ENCODE peak calls at places on chromosomes 13 and 19, in eight cellular contexts. One of them, this sample, is unnamed.

GRCh38 chr13:114152831-114153371 is 20.5 kb upstream of the RASA3 start:
- DNase-seq in esophagus muscularis mucosa: no peak
- DNase-seq in breast epithelium: no peak
- DNase-seq in HepG2: no peak
- DNase-seq in spleen: no peak
- DNase-seq in transverse colon: no peak
- DNase-seq in HL-60: peak; percentile 36
- DNase-seq in GM23338: no peak
- DNase-seq in this sample: no peak

GRCh38 chr13:102280366-102280765 is 121.5 kb downstream of the FGF14 start:
- DNase-seq in esophagus muscularis mucosa: no peak
- DNase-seq in breast epithelium: no peak
- DNase-seq in HepG2: no peak
- DNase-seq in spleen: no peak
- DNase-seq in transverse colon: no peak
- DNase-seq in HL-60: no peak
- DNase-seq in GM23338: no peak
- DNase-seq in this sample: no peak

GRCh38 chr19:41691268-41691970 is 3.3 kb upstream of the CEACAM7 start:
- DNase-seq in esophagus muscularis mucosa: peak; percentile 75
- DNase-seq in breast epithelium: no peak
- DNase-seq in HepG2: no peak
- DNase-seq in spleen: no peak
- DNase-seq in transverse colon: peak; percentile 62
- DNase-seq in HL-60: no peak
- DNase-seq in GM23338: peak; percentile 78
- DNase-seq in this sample: no peak

GRCh38 chr13:79503069-79503468 is 22.1 kb downstream of the NDFIP2 start:
- DNase-seq in esophagus muscularis mucosa: no peak
- DNase-seq in breast epithelium: no peak
- DNase-seq in HepG2: no peak
- DNase-seq in spleen: no peak
- DNase-seq in transverse colon: no peak
- DNase-seq in HL-60: no peak
- DNase-seq in GM23338: peak; percentile 6
- DNase-seq in this sample: no peak

GRCh38 chr13:101343128-101343787 is 73.0 kb downstream of the NALCN start:
- DNase-seq in esophagus muscularis mucosa: no peak
- DNase-seq in breast epithelium: no peak
- DNase-seq in HepG2: no peak
- DNase-seq in spleen: no peak
- DNase-seq in transverse colon: no peak
- DNase-seq in HL-60: no peak
- DNase-seq in GM23338: peak; percentile 6
- DNase-seq in this sample: no peak

GRCh38 chr13:96898212-96898611 is 96.1 kb downstream of the OXGR1 start:
- DNase-seq in esophagus muscularis mucosa: no peak
- DNase-seq in breast epithelium: no peak
- DNase-seq in HepG2: no peak
- DNase-seq in spleen: no peak
- DNase-seq in transverse colon: no peak
- DNase-seq in HL-60: no peak
- DNase-seq in GM23338: no peak
- DNase-seq in this sample: no peak

GRCh38 chr19:14073925-14074838 is 1.6 kb downstream of the MISP3 start:
- DNase-seq in esophagus muscularis mucosa: no peak
- DNase-seq in breast epithelium: no peak
- DNase-seq in HepG2: no peak
- DNase-seq in spleen: peak; percentile 84
- DNase-seq in transverse colon: peak; percentile 78
- DNase-seq in HL-60: no peak
- DNase-seq in GM23338: no peak
- DNase-seq in this sample: no peak

GRCh38 chr19:21608571-21608970 is 103.2 kb downstream of the ZNF429 start:
- DNase-seq in esophagus muscularis mucosa: no peak
- DNase-seq in breast epithelium: no peak
- DNase-seq in HepG2: peak; percentile 4
- DNase-seq in spleen: no peak
- DNase-seq in transverse colon: no peak
- DNase-seq in HL-60: no peak
- DNase-seq in GM23338: no peak
- DNase-seq in this sample: no peak

GRCh38 chr13:33401238-33401637 is 115.7 kb upstream of the STARD13 start:
- DNase-seq in esophagus muscularis mucosa: no peak
- DNase-seq in breast epithelium: peak; percentile 23
- DNase-seq in HepG2: no peak
- DNase-seq in spleen: no peak
- DNase-seq in transverse colon: peak; percentile 75
- DNase-seq in HL-60: no peak
- DNase-seq in GM23338: no peak
- DNase-seq in this sample: no peak

GRCh38 chr13:98959775-98960325 is 18.0 kb downstream of the DOCK9 start:
- DNase-seq in esophagus muscularis mucosa: no peak
- DNase-seq in breast epithelium: no peak
- DNase-seq in HepG2: no peak
- DNase-seq in spleen: no peak
- DNase-seq in transverse colon: no peak
- DNase-seq in HL-60: no peak
- DNase-seq in GM23338: no peak
- DNase-seq in this sample: no peak

GRCh38 chr19:17497149-17497798 is 14.2 kb upstream of the PGLS start:
- DNase-seq in esophagus muscularis mucosa: no peak
- DNase-seq in breast epithelium: no peak
- DNase-seq in HepG2: no peak
- DNase-seq in spleen: peak; percentile 75
- DNase-seq in transverse colon: no peak
- DNase-seq in HL-60: no peak
- DNase-seq in GM23338: peak; percentile 84
- DNase-seq in this sample: no peak

GRCh38 chr13:110524484-110525254 is 36.9 kb downstream of the RAB20 start:
- DNase-seq in esophagus muscularis mucosa: no peak
- DNase-seq in breast epithelium: peak; percentile 59
- DNase-seq in HepG2: no peak
- DNase-seq in spleen: no peak
- DNase-seq in transverse colon: peak; percentile 88
- DNase-seq in HL-60: peak; percentile 38
- DNase-seq in GM23338: no peak
- DNase-seq in this sample: no peak

GRCh38 chr13:110336108-110336507 is 29.0 kb downstream of the COL4A2 start:
- DNase-seq in esophagus muscularis mucosa: no peak
- DNase-seq in breast epithelium: no peak
- DNase-seq in HepG2: no peak
- DNase-seq in spleen: no peak
- DNase-seq in transverse colon: no peak
- DNase-seq in HL-60: no peak
- DNase-seq in GM23338: no peak
- DNase-seq in this sample: no peak

GRCh38 chr13:72403396-72404010 is 323.9 kb downstream of the MZT1 start:
- DNase-seq in esophagus muscularis mucosa: no peak
- DNase-seq in breast epithelium: no peak
- DNase-seq in HepG2: no peak
- DNase-seq in spleen: no peak
- DNase-seq in transverse colon: no peak
- DNase-seq in HL-60: no peak
- DNase-seq in GM23338: no peak
- DNase-seq in this sample: no peak

GRCh38 chr13:25422153-25422552 is 50.4 kb downstream of the ATP8A2 start:
- DNase-seq in esophagus muscularis mucosa: no peak
- DNase-seq in breast epithelium: no peak
- DNase-seq in HepG2: no peak
- DNase-seq in spleen: no peak
- DNase-seq in transverse colon: no peak
- DNase-seq in HL-60: no peak
- DNase-seq in GM23338: no peak
- DNase-seq in this sample: no peak

GRCh38 chr13:52751196-52751595 is 11.6 kb upstream of the CNMD start:
- DNase-seq in esophagus muscularis mucosa: no peak
- DNase-seq in breast epithelium: no peak
- DNase-seq in HepG2: no peak
- DNase-seq in spleen: no peak
- DNase-seq in transverse colon: no peak
- DNase-seq in HL-60: no peak
- DNase-seq in GM23338: no peak
- DNase-seq in this sample: no peak

GRCh38 chr19:38862321-38863059 is 12.7 kb upstream of the HNRNPL start:
- DNase-seq in esophagus muscularis mucosa: no peak
- DNase-seq in breast epithelium: peak; percentile 48
- DNase-seq in HepG2: no peak
- DNase-seq in spleen: no peak
- DNase-seq in transverse colon: peak; percentile 59
- DNase-seq in HL-60: no peak
- DNase-seq in GM23338: no peak
- DNase-seq in this sample: no peak

GRCh38 chr13:83332751-83333150 is 549.5 kb downstream of the SLITRK1 start:
- DNase-seq in esophagus muscularis mucosa: no peak
- DNase-seq in breast epithelium: no peak
- DNase-seq in HepG2: no peak
- DNase-seq in spleen: no peak
- DNase-seq in transverse colon: no peak
- DNase-seq in HL-60: no peak
- DNase-seq in GM23338: no peak
- DNase-seq in this sample: no peak

GRCh38 chr13:36261976-36262375 is 35.6 kb downstream of the CCDC169 start:
- DNase-seq in esophagus muscularis mucosa: no peak
- DNase-seq in breast epithelium: no peak
- DNase-seq in HepG2: no peak
- DNase-seq in spleen: no peak
- DNase-seq in transverse colon: no peak
- DNase-seq in HL-60: no peak
- DNase-seq in GM23338: no peak
- DNase-seq in this sample: no peak

GRCh38 chr19:5967994-5968430 is 9.9 kb downstream of the RANBP3 start:
- DNase-seq in esophagus muscularis mucosa: no peak
- DNase-seq in breast epithelium: peak; percentile 56
- DNase-seq in HepG2: peak; percentile 64
- DNase-seq in spleen: peak; percentile 73
- DNase-seq in transverse colon: peak; percentile 69
- DNase-seq in HL-60: no peak
- DNase-seq in GM23338: peak; percentile 91
- DNase-seq in this sample: no peak

GRCh38 chr19:10203686-10204085 is 8.9 kb upstream of the DNMT1 start:
- DNase-seq in esophagus muscularis mucosa: no peak
- DNase-seq in breast epithelium: no peak
- DNase-seq in HepG2: no peak
- DNase-seq in spleen: no peak
- DNase-seq in transverse colon: no peak
- DNase-seq in HL-60: no peak
- DNase-seq in GM23338: no peak
- DNase-seq in this sample: no peak

GRCh38 chr19:37953576-37954303 is 46.7 kb downstream of the SIPA1L3 start:
- DNase-seq in esophagus muscularis mucosa: no peak
- DNase-seq in breast epithelium: no peak
- DNase-seq in HepG2: no peak
- DNase-seq in spleen: no peak
- DNase-seq in transverse colon: no peak
- DNase-seq in HL-60: no peak
- DNase-seq in GM23338: peak; percentile 62
- DNase-seq in this sample: no peak

GRCh38 chr13:108227651-108228272 is 9.6 kb downstream of the ABHD13 start:
- DNase-seq in esophagus muscularis mucosa: no peak
- DNase-seq in breast epithelium: no peak
- DNase-seq in HepG2: peak; percentile 21
- DNase-seq in spleen: no peak
- DNase-seq in transverse colon: no peak
- DNase-seq in HL-60: no peak
- DNase-seq in GM23338: peak; percentile 43
- DNase-seq in this sample: no peak

GRCh38 chr19:50206191-50206590 is 2.8 kb downstream of the MYH14 start:
- DNase-seq in esophagus muscularis mucosa: no peak
- DNase-seq in breast epithelium: no peak
- DNase-seq in HepG2: no peak
- DNase-seq in spleen: no peak
- DNase-seq in transverse colon: peak; percentile 58
- DNase-seq in HL-60: no peak
- DNase-seq in GM23338: no peak
- DNase-seq in this sample: no peak

GRCh38 chr19:1923319-1923718 is 17.7 kb upstream of the CSNK1G2 start:
- DNase-seq in esophagus muscularis mucosa: no peak
- DNase-seq in breast epithelium: no peak
- DNase-seq in HepG2: no peak
- DNase-seq in spleen: no peak
- DNase-seq in transverse colon: no peak
- DNase-seq in HL-60: peak; percentile 92
- DNase-seq in GM23338: no peak
- DNase-seq in this sample: no peak
- H3K27ac ChIP-seq in esophagus muscularis mucosa: no peak overlapping the region
- H3K27ac ChIP-seq in breast epithelium: no peak overlapping the region
- H3K27ac ChIP-seq in HepG2: no peak overlapping the region
- H3K27ac ChIP-seq in spleen: peak overlapping the region; percentile 77
- H3K27ac ChIP-seq in transverse colon: no peak overlapping the region
- H3K27ac ChIP-seq in HL-60: peak overlapping the region; percentile 36
- H3K27ac ChIP-seq in GM23338: no peak overlapping the region
- H3K27ac ChIP-seq in this sample: no peak overlapping the region

GRCh38 chr13:39875583-39875982 is 220.1 kb downstream of the COG6 start:
- DNase-seq in esophagus muscularis mucosa: no peak
- DNase-seq in breast epithelium: no peak
- DNase-seq in HepG2: no peak
- DNase-seq in spleen: no peak
- DNase-seq in transverse colon: no peak
- DNase-seq in HL-60: no peak
- DNase-seq in GM23338: no peak
- DNase-seq in this sample: no peak
- TF ChIP-seq POLR2AphosphoS5 in esophagus muscularis mucosa: no peak
- TF ChIP-seq POLR2AphosphoS5 in breast epithelium: no peak
- TF ChIP-seq POLR2AphosphoS5 in HepG2: no peak
- TF ChIP-seq POLR2AphosphoS5 in spleen: no peak
- TF ChIP-seq POLR2AphosphoS5 in transverse colon: no peak
- TF ChIP-seq POLR2AphosphoS5 in HL-60: no peak
- TF ChIP-seq POLR2AphosphoS5 in GM23338: no peak
- TF ChIP-seq POLR2AphosphoS5 in this sample: no peak

GRCh38 chr13:51291341-51291740 is 48.1 kb upstream of the SERPINE3 start:
- DNase-seq in esophagus muscularis mucosa: no peak
- DNase-seq in breast epithelium: no peak
- DNase-seq in HepG2: peak; percentile 64
- DNase-seq in spleen: no peak
- DNase-seq in transverse colon: no peak
- DNase-seq in HL-60: no peak
- DNase-seq in GM23338: no peak
- DNase-seq in this sample: no peak
- H3K27ac ChIP-seq in esophagus muscularis mucosa: peak overlapping the region; percentile 47
- H3K27ac ChIP-seq in breast epithelium: no peak overlapping the region
- H3K27ac ChIP-seq in HepG2: no peak overlapping the region
- H3K27ac ChIP-seq in spleen: no peak overlapping the region
- H3K27ac ChIP-seq in transverse colon: peak overlapping the region; percentile 54
- H3K27ac ChIP-seq in HL-60: no peak overlapping the region
- H3K27ac ChIP-seq in GM23338: no peak overlapping the region
- H3K27ac ChIP-seq in this sample: no peak overlapping the region

DNA sequence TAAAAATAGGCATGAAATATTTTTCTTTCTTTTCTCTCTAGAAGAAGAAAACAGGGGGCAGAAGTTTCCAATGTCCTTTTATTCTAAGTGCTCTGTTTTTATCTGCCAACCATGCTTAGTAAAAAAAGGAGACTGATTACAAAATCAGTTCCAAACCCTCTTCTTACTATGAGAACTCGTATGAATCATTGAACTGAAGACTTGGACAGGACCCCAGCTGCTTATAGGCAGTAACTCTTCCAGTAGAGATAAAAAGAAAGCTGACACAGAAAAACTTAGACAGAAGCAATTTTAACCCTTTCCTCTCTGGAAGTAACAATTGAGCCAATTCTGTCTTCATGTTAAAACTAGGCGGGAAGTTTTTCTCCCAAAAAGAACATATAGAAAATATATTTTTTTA is 24.5 kb upstream of the FREM2 start:
- DNase-seq in esophagus muscularis mucosa: no peak
- DNase-seq in breast epithelium: no peak
- DNase-seq in HepG2: no peak
- DNase-seq in spleen: no peak
- DNase-seq in transverse colon: no peak
- DNase-seq in HL-60: no peak
- DNase-seq in GM23338: peak; percentile 17
- DNase-seq in this sample: no peak
- TF ChIP-seq POLR2AphosphoS5 in esophagus muscularis mucosa: no peak
- TF ChIP-seq POLR2AphosphoS5 in breast epithelium: no peak
- TF ChIP-seq POLR2AphosphoS5 in HepG2: no peak
- TF ChIP-seq POLR2AphosphoS5 in spleen: no peak
- TF ChIP-seq POLR2AphosphoS5 in transverse colon: no peak
- TF ChIP-seq POLR2AphosphoS5 in HL-60: no peak
- TF ChIP-seq POLR2AphosphoS5 in GM23338: no peak
- TF ChIP-seq POLR2AphosphoS5 in this sample: no peak

This sample was measured in suprapubic skin.